ENCODE peak calls at places on chromosomes 5 and 9, in ten cellular contexts. T is heart left ventricle; G is CD8-positive, alpha-beta T cell; R is dorsolateral prefrontal cortex; I is PC-3; X is cardiac muscle cell; B is GM06990; Z is A549; W is AG09309; L is lower leg skin. K is an unnamed sample.

GRCh38 chr5:76622973-76623596 is at the start of gene F2RL2:
- DNase-seq in G (no peak), Z (peak), T (peak), R (no peak), B (no peak), I (peak), L (no peak), W (peak), X (peak), K (peak)

GRCh38 chr9:126979461-126979860 is 64.9 kb downstream of the RALGPS1 start:
- DNase-seq in X (no peak), I (no peak), W (no peak), G (no peak), Z (no peak), B (no peak), T (no peak), L (no peak), R (no peak), K (no peak)

GRCh38 chr9:76333964-76334363 is 60.3 kb downstream of the RFK start:
- DNase-seq in X (no peak), B (no peak), L (peak), R (no peak), W (no peak), I (no peak), T (no peak), Z (no peak), G (no peak), K (no peak)

GRCh38 chr5:170442921-170443320 is 53.8 kb upstream of the KCNMB1 start:
- DNase-seq in W (no peak), B (no peak), I (no peak), X (no peak), Z (no peak), G (no peak), R (no peak), T (no peak), L (no peak), K (no peak)

GRCh38 chr5:87411586-87412416 is 929 bp downstream of the CCNH start:
- DNase-seq in G (peak), L (no peak), X (peak), Z (peak), W (no peak), B (no peak), I (peak), R (no peak), T (peak), K (no peak)

GRCh38 chr9:928363-929042 is 48.0 kb upstream of the DMRT3 start:
- DNase-seq in T (no peak), G (no peak), L (no peak), Z (peak), I (peak), R (no peak), W (no peak), X (peak), B (no peak), K (no peak)

GRCh38 chr5:156541582-156541981 is 214.6 kb downstream of the SGCD start:
- DNase-seq in G (no peak), L (no peak), B (no peak), I (no peak), R (no peak), X (no peak), W (no peak), Z (no peak), T (no peak), K (no peak)

GRCh38 chr9:18060304-18060934 is 413.5 kb upstream of the ADAMTSL1 start:
- DNase-seq in T (no peak), Z (no peak), G (no peak), W (no peak), R (no peak), L (no peak), I (peak), B (no peak), X (peak), K (no peak)

GRCh38 chr5:132760601-132761317 is 13.5 kb downstream of the CCNI2 start:
- DNase-seq in X (no peak), G (no peak), T (no peak), W (no peak), R (no peak), L (peak), Z (no peak), B (no peak), I (no peak), K (no peak)

GRCh38 chr9:99516657-99517049 is 294.6 kb downstream of the SEC61B start:
- DNase-seq in B (no peak), X (no peak), Z (no peak), L (no peak), I (no peak), R (no peak), G (no peak), W (no peak), T (no peak), K (no peak)

GRCh38 chr5:124726631-124727362 is 19.6 kb downstream of the ZNF608 start:
- DNase-seq in T (no peak), G (no peak), I (no peak), L (no peak), B (no peak), W (no peak), R (no peak), X (no peak), Z (no peak), K (no peak)

GRCh38 chr9:129557192-129558036 is 63.5 kb downstream of the C9orf50 start:
- DNase-seq in T (no peak), Z (peak), L (no peak), R (no peak), I (no peak), B (no peak), W (peak), X (peak), G (no peak), K (peak)

GRCh38 chr9:68979538-68980314 is 34.2 kb downstream of the PRKACG start:
- DNase-seq in Z (no peak), I (no peak), W (no peak), X (no peak), R (no peak), G (no peak), T (peak), L (no peak), B (no peak), K (no peak)

GRCh38 chr5:98880151-98880550 is 48.7 kb downstream of the CHD1 start:
- DNase-seq in R (no peak), L (no peak), X (peak), I (peak), W (no peak), G (no peak), B (no peak), Z (no peak), T (no peak), K (no peak)

GRCh38 chr5:134411546-134412266 is at the start of gene CDKN2AIPNL:
- DNase-seq in T (peak), G (peak), B (peak), R (peak), I (peak), X (peak), Z (peak), W (peak), L (peak), K (peak)

GRCh38 chr9:5608298-5609254 is 20.3 kb upstream of the RIC1 start:
- DNase-seq in R (no peak), I (no peak), X (peak), L (no peak), T (no peak), W (no peak), G (no peak), Z (no peak), B (peak), K (no peak)

GRCh38 chr9:72585737-72586136 is 64.3 kb downstream of the TMC1 start:
- DNase-seq in W (peak), I (peak), R (no peak), B (no peak), G (no peak), Z (peak), X (peak), T (no peak), L (no peak), K (no peak)

GRCh38 chr5:132549586-132549985 is 6.3 kb upstream of the IL5 start:
- DNase-seq in R (no peak), X (no peak), I (no peak), B (no peak), Z (no peak), G (no peak), T (no peak), W (no peak), L (no peak), K (no peak)

GRCh38 chr5:116492016-116492623 is 82.5 kb downstream of the SEMA6A start:
- DNase-seq in B (no peak), W (peak), L (no peak), T (no peak), G (no peak), I (peak), X (peak), Z (no peak), R (no peak), K (peak)

GRCh38 chr5:81165493-81166119 is 67.5 kb upstream of the CKMT2 start:
- DNase-seq in Z (peak), I (peak), B (no peak), W (no peak), G (peak), T (peak), R (peak), X (peak), L (no peak), K (peak)

GRCh38 chr5:135456238-135457099 is 4.3 kb upstream of the TIFAB start:
- DNase-seq in B (no peak), T (peak), L (peak), W (peak), G (no peak), X (peak), R (no peak), Z (peak), I (peak), K (no peak)

DNA sequence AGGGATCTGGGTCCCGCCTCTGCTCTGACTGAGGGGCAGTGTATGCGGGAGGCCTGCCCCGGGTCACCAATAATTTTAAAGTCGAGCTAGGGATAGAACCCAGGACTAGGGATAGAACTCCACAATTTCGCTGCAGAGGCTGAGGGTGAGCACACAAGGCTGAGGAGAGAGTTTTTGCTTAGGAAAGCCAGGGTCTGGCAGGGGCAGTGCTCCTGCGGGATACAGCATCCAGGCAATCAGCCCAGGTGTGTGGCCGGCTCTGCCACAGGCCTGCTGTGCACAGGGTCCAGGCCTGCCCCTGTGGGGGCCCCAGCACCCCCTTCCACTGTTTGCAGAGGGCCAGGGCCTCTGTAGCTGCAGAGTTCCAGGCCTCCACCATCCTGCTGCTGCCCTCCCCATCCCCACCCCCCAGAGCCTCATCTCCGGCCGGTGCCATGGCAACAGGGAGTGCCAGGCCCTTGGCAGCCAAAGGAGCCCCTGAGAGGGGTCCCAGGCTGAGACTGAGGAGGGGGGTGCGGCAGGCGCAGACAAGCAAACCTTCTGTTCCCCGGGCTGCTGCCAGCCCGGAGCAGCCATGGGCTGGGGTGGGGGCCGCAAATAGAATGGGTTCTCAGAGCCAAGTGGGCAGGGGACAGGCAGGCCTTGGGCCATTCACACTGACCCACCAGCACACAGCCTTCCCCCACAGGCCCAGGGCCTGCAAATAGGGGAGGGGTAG is 8.6 kb downstream of the PDGFRB start:
- DNase-seq in T (no peak), B (no peak), X (no peak), L (no peak), I (no peak), G (no peak), W (no peak), R (no peak), Z (no peak), K (no peak)
- H3K4me3 ChIP-seq in T (peak), B (no peak), X (no peak), L (no peak), I (no peak), G (no peak), W (no peak), R (no peak), Z (no peak), K (no peak)

DNA sequence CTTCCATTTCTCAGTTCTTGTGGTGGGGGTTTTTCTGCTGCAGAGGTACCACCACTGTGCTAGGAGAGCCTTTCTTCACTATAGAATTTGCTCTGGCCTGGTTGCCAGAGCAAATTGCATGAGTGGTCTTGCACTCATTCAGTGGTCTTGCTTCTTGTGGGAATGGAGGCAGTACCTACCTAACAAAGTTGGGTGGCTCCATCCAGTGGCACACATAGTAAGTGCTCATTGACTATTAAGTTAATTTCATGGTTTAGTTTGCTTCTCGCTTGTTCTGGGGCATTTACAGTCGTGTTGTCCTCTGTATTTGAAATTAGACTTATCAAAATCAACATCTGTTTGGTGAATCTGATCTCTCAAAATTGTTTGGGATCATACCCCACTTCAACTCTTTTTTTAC is 23.0 kb downstream of the SLC28A3 start:
- DNase-seq in B (no peak), Z (no peak), W (no peak), I (no peak), T (no peak), X (no peak), R (no peak), L (no peak), G (no peak), K (no peak)
- TF ChIP-seq CTCF in B (peak), Z (no peak), W (no peak), I (peak), T (no peak), X (peak), R (no peak), L (no peak), G (no peak), K (no peak)

GRCh38 chr5:150263339-150263738 is 26.2 kb downstream of the CAMK2A start:
- DNase-seq in L (no peak), X (no peak), B (no peak), T (no peak), R (no peak), I (no peak), W (no peak), Z (no peak), G (no peak), K (no peak)
- H3K4me3 ChIP-seq in L (no peak), X (peak), B (no peak), T (no peak), R (peak), I (no peak), W (no peak), Z (no peak), G (no peak), K (no peak)

GRCh38 chr9:74762950-74763349 is 124.8 kb downstream of the TRPM6 start:
- DNase-seq in B (no peak), L (no peak), Z (no peak), R (no peak), W (no peak), G (no peak), T (no peak), I (no peak), X (no peak), K (no peak)
- TF ChIP-seq CTCF in B (no peak), L (no peak), Z (no peak), R (no peak), W (no peak), G (no peak), T (no peak), I (no peak), X (no peak), K (no peak)

GRCh38 chr5:374631-375335 is 53.3 kb downstream of the AHRR start:
- DNase-seq in I (no peak), R (no peak), X (no peak), B (no peak), T (no peak), G (no peak), Z (no peak), L (peak), W (no peak), K (no peak)
- H3K4me3 ChIP-seq in I (no peak), R (no peak), X (no peak), B (no peak), T (no peak), G (no peak), Z (no peak), L (no peak), W (no peak), K (no peak)

DNA sequence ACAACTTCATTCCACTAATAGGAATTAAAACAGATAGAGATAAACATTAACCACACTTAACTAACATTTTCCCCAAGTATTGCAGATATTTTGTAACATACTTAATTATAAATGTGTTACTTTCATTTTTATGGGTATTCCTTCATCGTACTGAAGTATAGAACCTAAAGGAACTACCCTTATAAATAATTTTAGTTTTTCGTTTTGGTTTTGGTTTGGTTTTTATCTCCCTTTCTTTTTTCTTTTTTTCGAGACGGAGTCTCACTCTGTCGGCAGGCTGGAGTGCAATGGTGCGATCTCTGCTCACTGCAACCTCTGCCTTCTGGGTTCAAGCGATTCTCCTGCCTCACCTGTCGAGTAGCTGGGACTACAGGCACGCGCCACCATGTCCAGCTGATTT is 60.1 kb upstream of the LMNB1 start:
- DNase-seq in L (no peak), W (no peak), Z (no peak), G (no peak), B (no peak), I (no peak), X (no peak), T (no peak), R (no peak), K (no peak)
- TF ChIP-seq CTCF in L (no peak), W (no peak), Z (no peak), G (no peak), B (no peak), I (no peak), X (no peak), T (no peak), R (no peak), K (no peak)

K was measured in HFF-Myc.